ENCODE peak calls at places on chromosomes 12 and 14, in eight cellular contexts. E, Z, D, S, J, Q, F and L are unnamed samples.

GRCh38 chr12:91091916-91092715 is 19.2 kb downstream of the LUM start:
- DNase-seq in F (no peak), Z (no peak), E (no peak), J (no peak), S (no peak), D (no peak), Q (no peak), L (no peak)

GRCh38 chr12:4849024-4849594 is 60.6 kb upstream of the KCNA1 start:
- DNase-seq in S (no peak), F (peak), E (no peak), Z (no peak), J (no peak), Q (no peak), D (no peak), L (no peak)

GRCh38 chr14:50770586-50770985 is 60.4 kb downstream of the NIN start:
- DNase-seq in S (no peak), Z (no peak), D (no peak), Q (no peak), E (no peak), J (no peak), F (no peak), L (no peak)

GRCh38 chr12:117060927-117061300 is 38.3 kb downstream of the TESC start:
- DNase-seq in S (peak), F (no peak), D (no peak), Q (no peak), J (no peak), Z (no peak), E (no peak), L (no peak)

GRCh38 chr14:74459289-74459946 is 33.4 kb upstream of the SYNDIG1L start:
- DNase-seq in Q (no peak), S (peak), Z (no peak), E (no peak), J (no peak), F (peak), D (no peak), L (no peak)

GRCh38 chr12:62604856-62605255 is 138.2 kb downstream of the MON2 start:
- DNase-seq in S (no peak), Q (no peak), F (peak), D (no peak), E (no peak), Z (no peak), J (no peak), L (no peak)

GRCh38 chr14:96741151-96741977 is 55.8 kb upstream of the VRK1 start:
- DNase-seq in J (peak), Z (peak), S (peak), F (peak), D (no peak), E (no peak), Q (no peak), L (peak)

GRCh38 chr12:50333441-50333840 is 50.1 kb upstream of the LIMA1 start:
- DNase-seq in E (no peak), J (no peak), D (no peak), Z (no peak), S (no peak), Q (no peak), F (no peak), L (no peak)

GRCh38 chr12:25557830-25558436 is 4.8 kb upstream of the LMNTD1 start:
- DNase-seq in Q (peak), F (peak), E (no peak), S (peak), Z (no peak), J (no peak), D (no peak), L (no peak)

GRCh38 chr12:43348221-43348620 is 203.8 kb downstream of the ADAMTS20 start:
- DNase-seq in S (no peak), D (no peak), J (no peak), E (no peak), Z (no peak), F (no peak), Q (no peak), L (no peak)

GRCh38 chr12:98896938-98897337 is 251.8 kb downstream of the APAF1 start:
- DNase-seq in J (no peak), D (no peak), Z (no peak), F (no peak), E (no peak), Q (no peak), S (no peak), L (no peak)

GRCh38 chr12:98893126-98893525 is 248.0 kb downstream of the APAF1 start:
- DNase-seq in D (no peak), E (no peak), S (no peak), Q (no peak), Z (no peak), J (no peak), F (no peak), L (no peak)

GRCh38 chr12:98895086-98895651 is 250.1 kb downstream of the APAF1 start:
- DNase-seq in F (no peak), Q (no peak), S (no peak), D (no peak), J (no peak), Z (no peak), E (no peak), L (no peak)

GRCh38 chr12:98893601-98894411 is 248.7 kb downstream of the APAF1 start:
- DNase-seq in E (no peak), Z (no peak), Q (no peak), D (no peak), S (no peak), F (no peak), J (no peak), L (no peak)

DNA sequence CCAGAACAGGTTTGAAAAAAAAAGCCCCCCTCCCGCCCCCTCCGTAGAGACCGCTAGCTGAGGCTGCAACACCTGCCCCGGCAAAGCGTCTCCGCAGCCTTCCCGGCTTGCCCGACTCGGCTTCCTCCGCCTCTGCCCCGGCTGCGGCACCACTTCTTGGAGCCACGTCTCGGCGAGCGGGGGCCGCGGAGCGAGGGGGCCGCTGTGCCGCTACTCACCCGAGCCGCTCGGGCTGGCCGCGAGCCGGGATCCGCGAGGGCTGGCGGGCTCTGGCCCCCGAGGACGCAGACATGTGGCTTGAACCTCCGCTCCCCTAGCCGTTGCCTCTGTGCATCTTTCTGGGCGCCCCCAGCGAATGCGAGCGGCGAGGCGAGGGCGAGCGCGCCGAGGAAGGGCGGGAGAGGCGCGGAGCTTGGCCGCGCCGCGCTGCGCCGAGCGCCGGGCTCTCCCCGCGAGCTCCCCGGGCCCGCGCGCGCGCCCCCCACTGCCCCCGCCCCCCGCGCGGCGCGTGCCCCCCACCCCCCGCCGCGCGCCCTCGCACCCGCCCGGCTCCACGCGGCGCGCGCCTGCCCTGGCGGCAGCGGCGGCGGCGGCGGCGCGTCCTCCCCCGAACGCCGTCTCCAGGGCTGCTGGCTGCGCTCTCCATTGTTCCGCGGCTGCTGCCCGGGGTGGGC is 249.5 kb downstream of the APAF1 start:
- DNase-seq in F (no peak), D (no peak), J (no peak), S (no peak), Q (no peak), Z (no peak), E (no peak), L (peak)
- TF ChIP-seq POLR2AphosphoS5 in F (no peak), D (no peak), J (no peak), S (no peak), Q (no peak), Z (no peak), E (no peak), L (no peak)

DNA sequence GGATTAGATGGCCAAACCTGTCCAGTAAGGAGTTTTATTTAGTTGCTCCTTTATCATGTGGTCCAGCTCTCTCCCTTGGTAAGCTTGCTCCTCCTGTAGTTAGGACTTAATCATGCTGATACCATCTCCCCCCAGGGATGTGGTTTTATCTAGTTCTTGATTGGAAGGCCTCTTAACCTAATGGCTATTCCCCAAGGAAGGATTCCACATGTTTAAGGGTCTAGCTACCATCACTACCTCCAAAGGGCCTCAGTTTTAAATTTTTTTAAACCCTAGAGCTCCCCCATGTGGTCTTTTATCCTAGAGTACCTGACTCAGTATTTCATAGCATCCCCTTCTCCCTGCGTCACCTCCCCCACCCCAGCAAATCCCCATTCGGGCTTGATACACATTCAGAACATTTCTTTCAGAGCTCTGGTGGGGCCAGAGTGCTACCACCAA is 22.5 kb downstream of the MAP3K12 start:
- DNase-seq in D (no peak), E (no peak), Q (no peak), F (peak), Z (no peak), J (no peak), S (no peak), L (no peak)
- TF ChIP-seq CTCF in D (no peak), E (no peak), Q (peak), F (peak), Z (no peak), J (no peak), S (peak), L (no peak)

GRCh38 chr12:95551305-95551704 is at the start of gene USP44:
- DNase-seq in F (no peak), J (no peak), E (no peak), S (no peak), Q (no peak), Z (no peak), D (no peak), L (no peak)
- TF ChIP-seq POLR2AphosphoS5 in F (no peak), J (no peak), E (no peak), S (no peak), Q (no peak), Z (no peak), D (no peak), L (no peak)

GRCh38 chr14:92462568-92462967 is 51.0 kb upstream of the RIN3 start:
- DNase-seq in Z (peak), F (no peak), S (no peak), J (no peak), D (no peak), Q (no peak), E (no peak), L (peak)

GRCh38 chr14:92460541-92460915 is 53.1 kb upstream of the RIN3 start:
- DNase-seq in F (no peak), S (no peak), E (no peak), D (no peak), J (no peak), Q (no peak), Z (peak), L (no peak)

GRCh38 chr14:92461891-92462290 is 51.7 kb upstream of the RIN3 start:
- DNase-seq in Q (no peak), S (no peak), F (no peak), Z (no peak), E (no peak), J (no peak), D (no peak), L (no peak)

GRCh38 chr14:92459479-92460421 is 53.8 kb upstream of the RIN3 start:
- DNase-seq in D (no peak), E (no peak), S (no peak), J (no peak), Q (no peak), Z (no peak), F (peak), L (no peak)

DNA sequence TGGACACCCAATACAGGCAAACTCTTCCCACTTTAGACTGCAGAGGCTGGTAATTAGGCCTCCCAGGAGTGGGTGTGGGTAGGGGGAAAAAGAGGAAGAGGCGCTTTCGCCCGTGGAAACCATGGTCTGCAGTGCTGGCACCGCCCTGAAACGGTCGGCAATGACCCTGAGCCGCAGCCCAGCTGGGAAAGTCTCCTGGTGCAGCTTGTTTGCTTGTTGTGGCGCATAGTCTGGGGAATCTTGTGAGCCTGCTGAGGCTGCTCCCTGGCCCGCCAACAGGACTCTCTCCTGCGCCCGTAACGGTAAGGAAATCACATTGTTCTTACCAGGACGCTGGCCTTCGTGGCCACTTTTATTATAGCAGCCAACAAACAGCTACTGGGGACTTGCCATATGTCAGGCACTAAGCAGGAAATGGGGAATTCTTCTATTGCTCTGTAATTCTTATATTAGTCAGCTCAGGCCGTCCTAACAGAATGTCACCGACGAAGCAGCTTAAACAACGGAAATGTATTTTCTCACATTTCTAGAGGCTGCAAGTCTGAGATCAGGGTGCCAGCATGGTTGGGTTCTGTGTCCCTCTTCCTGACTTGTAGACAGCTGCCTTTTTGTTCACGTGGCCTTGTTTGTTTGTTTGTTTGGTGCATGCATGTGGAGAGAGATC is 52.5 kb upstream of the RIN3 start:
- DNase-seq in E (peak), Z (peak), D (no peak), S (peak), Q (no peak), F (peak), J (no peak), L (peak)
- TF ChIP-seq CTCF in E (no peak), Z (no peak), D (no peak), S (no peak), Q (no peak), F (peak), J (no peak), L (peak)

GRCh38 chr14:75578786-75579781 is 664 bp downstream of the FLVCR2 start:
- DNase-seq in Z (peak), E (no peak), D (no peak), Q (no peak), S (no peak), J (peak), F (peak), L (peak)
- TF ChIP-seq POLR2AphosphoS5 in Z (no peak), E (no peak), D (no peak), Q (no peak), S (no peak), J (no peak), F (no peak), L (peak)

DNA sequence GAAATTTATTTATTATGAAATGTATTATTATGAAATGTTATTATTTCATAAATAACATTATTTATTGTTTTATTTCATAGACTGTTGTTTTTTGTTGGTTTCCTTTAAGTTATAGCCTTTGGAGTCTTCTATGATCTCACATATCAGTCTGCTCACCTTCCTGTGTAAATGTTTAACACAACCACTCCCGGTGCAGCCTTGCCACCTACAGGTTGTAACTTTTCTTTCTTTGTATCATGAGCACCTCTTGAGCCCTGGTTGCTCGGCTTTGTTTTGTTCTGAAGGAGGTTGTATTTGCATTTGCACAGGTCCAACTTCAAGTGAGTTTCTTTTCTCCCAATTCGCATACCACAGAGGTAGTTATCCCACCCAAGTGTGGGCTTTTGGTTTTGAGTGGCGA is 121.4 kb downstream of the SLC15A4 start:
- DNase-seq in F (no peak), Q (no peak), S (no peak), J (no peak), Z (no peak), D (no peak), E (no peak), L (no peak)
- TF ChIP-seq CTCF in F (no peak), Q (no peak), S (no peak), J (no peak), Z (no peak), D (no peak), E (no peak), L (no peak)

GRCh38 chr12:49055092-49055491 is 5.5 kb downstream of the KMT2D start:
- DNase-seq in E (no peak), J (peak), Q (no peak), F (no peak), Z (no peak), D (no peak), S (no peak), L (no peak)
- TF ChIP-seq POLR2AphosphoS5 in E (no peak), J (no peak), Q (no peak), F (no peak), Z (no peak), D (no peak), S (no peak), L (no peak)